ENCODE peak calls at places on chromosomes 4 and X, in eight cellular contexts. U is GM13976, R is upper lobe of right lung, W is fibroblast of the aortic adventitia, D is cardiac muscle cell, K is fibroblast of mammary gland, L is OCI-LY7, F is NB4. H is an unnamed sample.

GRCh38 chr4:168883513-168883912 is 126.5 kb downstream of the CBR4 start:
- DNase-seq in K (peak; percentile 79), W (peak; percentile 55), U (no peak), D (no peak), R (no peak), L (no peak), F (no peak), H (no peak)

GRCh38 chr4:163071308-163071707 is 95.4 kb downstream of the NAF1 start:
- DNase-seq in L (no peak), F (no peak), K (no peak), W (no peak), R (no peak), U (no peak), D (no peak), H (no peak)

GRCh38 chrX:80181079-80181478 is 166.5 kb downstream of the TBX22 start:
- DNase-seq in K (no peak), L (no peak), U (no peak), F (peak; percentile 14), W (peak; percentile 1), R (no peak), D (peak; percentile 1), H (no peak)

GRCh38 chrX:110316351-110317078 is 1.4 kb downstream of the AMMECR1 start:
- DNase-seq in U (no peak), R (no peak), K (peak; percentile 12), D (peak; percentile 50), L (no peak), F (peak; percentile 39), W (no peak), H (no peak)

GRCh38 chr4:121270384-121270783 is 106.3 kb upstream of the TNIP3 start:
- DNase-seq in U (no peak), W (no peak), F (no peak), R (no peak), L (no peak), K (peak; percentile 26), D (no peak), H (no peak)

GRCh38 chrX:33188286-33188685 is 23.1 kb downstream of the DMD start:
- DNase-seq in R (no peak), L (no peak), D (peak; percentile 34), F (no peak), K (no peak), W (no peak), U (no peak), H (no peak)

GRCh38 chr4:1576200-1576960 is 107.7 kb downstream of the FAM53A start:
- DNase-seq in R (no peak), F (no peak), D (no peak), K (no peak), L (no peak), U (no peak), W (no peak), H (no peak)

GRCh38 chrX:37060999-37061398 is 52.8 kb downstream of the FAM47C start:
- DNase-seq in U (peak; percentile 12), L (peak; percentile 24), K (peak; percentile 46), D (peak; percentile 63), R (no peak), F (peak; percentile 50), W (peak; percentile 44), H (no peak)

GRCh38 chrX:102840871-102841705 is 96.0 kb upstream of the RAB40AL start:
- DNase-seq in U (no peak), R (no peak), K (peak; percentile 51), F (peak; percentile 23), W (peak; percentile 15), D (no peak), L (no peak), H (no peak)

GRCh38 chr4:186757696-186758330 is 34.2 kb upstream of the FAT1 start:
- DNase-seq in R (no peak), W (no peak), L (no peak), U (no peak), K (no peak), F (no peak), D (no peak), H (no peak)

GRCh38 chrX:119042996-119043395 is 29.8 kb upstream of the CT47C1 start:
- DNase-seq in D (no peak), F (no peak), K (no peak), L (no peak), W (no peak), R (no peak), U (no peak), H (no peak)

GRCh38 chr4:144189121-144189520 is 48.6 kb upstream of the GYPA start:
- DNase-seq in K (no peak), F (no peak), L (no peak), D (no peak), R (no peak), W (no peak), U (no peak), H (no peak)

GRCh38 chrX:80879916-80880315 is 70.2 kb upstream of the BRWD3 start:
- DNase-seq in K (no peak), W (peak; percentile 2), L (no peak), D (no peak), U (no peak), R (no peak), F (no peak), H (no peak)

GRCh38 chr4:173182403-173182802 is 13.8 kb downstream of the GALNT7 start:
- DNase-seq in R (no peak), F (no peak), U (no peak), D (no peak), L (no peak), K (peak; percentile 85), W (peak; percentile 84), H (peak; percentile 44)

GRCh38 chr4:14334166-14334565 is 668.1 kb upstream of the CPEB2 start:
- DNase-seq in F (no peak), U (no peak), W (no peak), K (no peak), R (no peak), L (no peak), D (no peak), H (no peak)

GRCh38 chr4:114494257-114494803 is 104.3 kb upstream of the UGT8 start:
- DNase-seq in W (no peak), L (no peak), K (no peak), R (no peak), U (no peak), F (no peak), D (no peak), H (no peak)

GRCh38 chrX:39975094-39975865 is 122.5 kb downstream of the BCOR start:
- DNase-seq in U (no peak), D (no peak), L (no peak), W (no peak), K (no peak), F (no peak), R (no peak), H (no peak)

GRCh38 chrX:2910109-2910508 is 19.0 kb downstream of the ARSD start:
- DNase-seq in W (no peak), U (no peak), K (no peak), R (no peak), L (no peak), D (no peak), F (no peak), H (no peak)

GRCh38 chrX:2917767-2918166 is 11.4 kb downstream of the ARSD start:
- DNase-seq in L (no peak), R (no peak), D (no peak), U (no peak), F (no peak), K (no peak), W (no peak), H (no peak)

GRCh38 chrX:2907295-2907694 is 21.8 kb downstream of the ARSD start:
- DNase-seq in D (no peak), W (no peak), R (no peak), L (no peak), F (no peak), K (no peak), U (no peak), H (no peak)

GRCh38 chrX:2908125-2908685 is 20.9 kb downstream of the ARSD start:
- DNase-seq in R (no peak), L (no peak), W (no peak), K (no peak), F (no peak), D (no peak), U (no peak), H (no peak)

DNA sequence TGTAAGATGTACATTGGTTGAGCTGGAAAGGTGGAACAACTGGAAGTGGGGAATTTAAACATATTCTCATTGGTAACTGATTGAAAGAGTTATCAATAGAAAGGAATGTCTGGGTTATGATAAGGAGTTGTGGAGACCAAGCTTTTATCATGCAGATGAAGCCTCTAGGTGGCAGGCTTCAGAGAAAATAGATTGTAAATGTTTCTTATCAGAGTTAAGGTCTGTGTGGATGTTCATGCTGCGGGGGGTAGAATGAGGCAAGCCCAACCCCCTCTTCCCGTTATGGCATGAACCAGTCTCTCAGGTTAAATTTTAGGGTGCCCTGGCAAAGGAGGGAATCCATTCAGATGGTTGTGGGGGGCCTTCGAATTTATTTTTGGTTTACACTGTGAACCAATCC is 16.0 kb downstream of the ARSD start:
- DNase-seq in L (no peak), R (no peak), K (no peak), D (no peak), U (no peak), W (no peak), F (peak; percentile 5), H (no peak)
- TF ChIP-seq CTCF in L (peak; percentile 42), R (no peak), K (peak; percentile 12), D (no peak), U (no peak), W (no peak), F (peak; percentile 24), H (no peak)

GRCh38 chr4:127558489-127559407 is 74.0 kb upstream of the INTU start:
- DNase-seq in F (no peak), W (no peak), U (no peak), K (no peak), L (no peak), R (no peak), D (no peak), H (no peak)

GRCh38 chr4:127555106-127555505 is 77.7 kb upstream of the INTU start:
- DNase-seq in R (no peak), D (no peak), U (no peak), L (no peak), W (no peak), F (no peak), K (no peak), H (no peak)

GRCh38 chr4:127559981-127560380 is 72.8 kb upstream of the INTU start:
- DNase-seq in R (no peak), W (no peak), L (no peak), K (no peak), D (no peak), U (no peak), F (no peak), H (no peak)

GRCh38 chr4:127558088-127558487 is 74.7 kb upstream of the INTU start:
- DNase-seq in W (no peak), U (no peak), L (no peak), F (no peak), K (no peak), D (no peak), R (no peak), H (no peak)

GRCh38 chr4:127560755-127561154 is 72.0 kb upstream of the INTU start:
- DNase-seq in W (no peak), U (no peak), F (no peak), K (no peak), R (no peak), D (no peak), L (no peak), H (no peak)
- TF ChIP-seq CTCF in W (no peak), U (no peak), F (no peak), K (no peak), R (no peak), D (no peak), L (no peak), H (no peak)

GRCh38 chr4:97987019-97987648 is 156.1 kb downstream of the STPG2 start:
- DNase-seq in K (peak; percentile 18), F (peak; percentile 49), U (peak; percentile 20), L (peak; percentile 24), R (no peak), D (peak; percentile 54), W (peak; percentile 17), H (no peak)
- TF ChIP-seq CTCF in K (peak; percentile 47), F (peak; percentile 30), U (peak; percentile 12), L (peak; percentile 83), R (peak; percentile 30), D (peak; percentile 36), W (peak; percentile 34), H (no peak)

GRCh38 chr4:111631157-111631999 is 513.9 kb upstream of the FAM241A start:
- DNase-seq in D (peak; percentile 39), W (peak; percentile 43), F (peak; percentile 15), U (no peak), L (peak; percentile 6), R (no peak), K (peak; percentile 38), H (no peak)
- TF ChIP-seq CTCF in D (peak; percentile 53), W (peak; percentile 55), F (peak; percentile 19), U (peak; percentile 20), L (peak; percentile 75), R (peak; percentile 18), K (peak; percentile 54), H (no peak)

H was measured in CD14-positive monocyte.